ENCODE peak calls at places on chromosomes 6 and 20, in six cellular contexts. P, T, X, O, Z and N are unnamed samples. For H3K4me1, the result is how much of the 10 kb centered on the place peaks cover.

GRCh38 chr6:84462697-84463096 is 235.3 kb upstream of the CEP162 start:
- DNase-seq in P (no peak), T (no peak), X (no peak), O (no peak), Z (no peak), N (no peak)

GRCh38 chr20:41249781-41250281 is 67.7 kb downstream of the ZHX3 start:
- DNase-seq in P (no peak), T (no peak), X (peak), O (peak), Z (no peak), N (no peak)

GRCh38 chr6:138031850-138032249 is 75.4 kb downstream of the PERP start:
- DNase-seq in P (no peak), T (no peak), X (no peak), O (peak), Z (no peak), N (no peak)

GRCh38 chr20:50395258-50395729 is 114.9 kb upstream of the PTPN1 start:
- DNase-seq in P (peak), T (peak), X (no peak), O (no peak), Z (no peak), N (no peak)

GRCh38 chr20:11255455-11255854 is 581.7 kb upstream of the JAG1 start:
- DNase-seq in P (no peak), T (no peak), X (no peak), O (no peak), Z (no peak), N (no peak)

GRCh38 chr20:64068381-64069208 is 5.6 kb downstream of the TCEA2 start:
- DNase-seq in P (no peak), T (no peak), X (no peak), O (no peak), Z (no peak), N (no peak)

GRCh38 chr6:126388235-126388634 is 48.3 kb downstream of the CENPW start:
- DNase-seq in P (no peak), T (no peak), X (no peak), O (no peak), Z (no peak), N (no peak)

GRCh38 chr6:42960243-42961019 is at the start of gene GNMT:
- DNase-seq in P (no peak), T (peak), X (no peak), O (peak), Z (peak), N (peak)

GRCh38 chr6:47452899-47453298 is 24.7 kb upstream of the CD2AP start:
- DNase-seq in P (no peak), T (no peak), X (no peak), O (no peak), Z (no peak), N (no peak)

GRCh38 chr20:37295595-37295994 is 6.1 kb downstream of the MANBAL start:
- DNase-seq in P (no peak), T (no peak), X (no peak), O (peak), Z (no peak), N (no peak)

GRCh38 chr6:143023695-143024094 is 37.0 kb upstream of the AIG1 start:
- DNase-seq in P (no peak), T (no peak), X (no peak), O (no peak), Z (no peak), N (no peak)

GRCh38 chr6:162074641-162075040 is 652.9 kb downstream of the PRKN start:
- DNase-seq in P (no peak), T (no peak), X (no peak), O (no peak), Z (no peak), N (no peak)

GRCh38 chr20:32960849-32961731 is 43.1 kb downstream of the SUN5 start:
- DNase-seq in P (no peak), T (no peak), X (no peak), O (no peak), Z (no peak), N (no peak)

GRCh38 chr6:26475823-26476729 is 18.3 kb downstream of the BTN2A1 start:
- DNase-seq in P (no peak), T (no peak), X (no peak), O (no peak), Z (no peak), N (no peak)

GRCh38 chr20:23049201-23049932 is at the start of gene THBD:
- DNase-seq in P (peak), T (peak), X (no peak), O (peak), Z (no peak), N (peak)

GRCh38 chr6:13189710-13190109 is 138.6 kb downstream of the TBC1D7 start:
- DNase-seq in P (no peak), T (no peak), X (no peak), O (no peak), Z (no peak), N (no peak)

GRCh38 chr6:53898026-53898795 is 103.4 kb downstream of the LRRC1 start:
- DNase-seq in P (no peak), T (no peak), X (no peak), O (no peak), Z (no peak), N (no peak)

GRCh38 chr6:15515660-15516375 is 147.0 kb downstream of the DTNBP1 start:
- DNase-seq in P (no peak), T (no peak), X (no peak), O (no peak), Z (no peak), N (peak)

GRCh38 chr6:8090650-8091049 is 11.7 kb downstream of the EEF1E1 start:
- DNase-seq in P (no peak), T (no peak), X (no peak), O (no peak), Z (no peak), N (no peak)

GRCh38 chr20:33612001-33612400 is 50.1 kb upstream of the C20orf144 start:
- DNase-seq in P (no peak), T (no peak), X (no peak), O (no peak), Z (no peak), N (no peak)

GRCh38 chr6:131135244-131136020 is at the start of gene AKAP7:
- DNase-seq in P (peak), T (peak), X (peak), O (peak), Z (peak), N (peak)

GRCh38 chr6:37565267-37566208 is 65.8 kb upstream of the CCDC167 start:
- DNase-seq in P (no peak), T (peak), X (peak), O (no peak), Z (no peak), N (no peak)

GRCh38 chr20:34415079-34415478 is 52.0 kb downstream of the ITCH start:
- DNase-seq in P (no peak), T (no peak), X (no peak), O (no peak), Z (no peak), N (no peak)

GRCh38 chr20:45813489-45813888 is 1.0 kb downstream of the UBE2C start:
- DNase-seq in P (no peak), T (no peak), X (no peak), O (no peak), Z (no peak), N (no peak)

GRCh38 chr6:12637960-12638641 is 78.5 kb upstream of the PHACTR1 start:
- DNase-seq in P (no peak), T (peak), X (peak), O (peak), Z (no peak), N (peak)

GRCh38 chr20:64242003-64242796 is 13.3 kb upstream of the PCMTD2 start:
- DNase-seq in P (no peak), T (no peak), X (no peak), O (no peak), Z (no peak), N (no peak)

GRCh38 chr6:134938896-134939295 is 11.0 kb downstream of the ALDH8A1 start:
- DNase-seq in P (no peak), T (no peak), X (no peak), O (no peak), Z (no peak), N (no peak)

GRCh38 chr20:25499031-25499430 is 86.3 kb downstream of the NINL start:
- DNase-seq in P (no peak), T (no peak), X (no peak), O (no peak), Z (no peak), N (no peak)

GRCh38 chr6:56349196-56349595 is 101.8 kb upstream of the COL21A1 start:
- DNase-seq in P (no peak), T (no peak), X (no peak), O (no peak), Z (no peak), N (no peak)

GRCh38 chr6:131213501-131213990 is 78.3 kb downstream of the AKAP7 start:
- DNase-seq in P (no peak), T (no peak), X (no peak), O (no peak), Z (no peak), N (no peak)

GRCh38 chr6:42403415-42403814 is 48.3 kb downstream of the TRERF1 start:
- DNase-seq in P (no peak), T (peak), X (no peak), O (peak), Z (no peak), N (no peak)

GRCh38 chr20:54167909-54168872 is 5.6 kb downstream of the CYP24A1 start:
- DNase-seq in P (no peak), T (no peak), X (no peak), O (no peak), Z (no peak), N (no peak)

GRCh38 chr20:1392693-1393506 is at the start of gene FKBP1A:
- DNase-seq in P (peak), T (peak), X (no peak), O (peak), Z (peak), N (peak)
- H3K4me1 ChIP-seq in P (under half), T (under half), X (under half), O (under half), Z (under half), N (under half)

GRCh38 chr20:49284818-49285217 is 7.0 kb upstream of the ZNFX1 start:
- DNase-seq in P (no peak), T (no peak), X (no peak), O (no peak), Z (no peak), N (no peak)
- H3K4me3 ChIP-seq in P (no peak), T (no peak), X (peak), O (no peak), Z (no peak), N (no peak)

GRCh38 chr20:19835533-19836222 is 77.6 kb downstream of the RIN2 start:
- DNase-seq in P (no peak), T (no peak), X (no peak), O (no peak), Z (no peak), N (no peak)
- TF ChIP-seq CTCF in P (no peak), T (no peak), X (no peak), O (no peak), Z (no peak), N (no peak)

GRCh38 chr6:43990627-43991619 is 136.3 kb downstream of the MRPL14 start:
- DNase-seq in P (no peak), T (peak), X (no peak), O (no peak), Z (no peak), N (peak)

GRCh38 chr6:43989556-43990248 is 137.6 kb downstream of the MRPL14 start:
- DNase-seq in P (no peak), T (no peak), X (no peak), O (no peak), Z (no peak), N (no peak)

GRCh38 chr6:43992126-43992663 is 135.1 kb downstream of the MRPL14 start:
- DNase-seq in P (no peak), T (no peak), X (no peak), O (no peak), Z (no peak), N (no peak)

GRCh38 chr6:43988801-43989200 is 138.5 kb downstream of the MRPL14 start:
- DNase-seq in P (no peak), T (no peak), X (no peak), O (no peak), Z (no peak), N (no peak)

DNA sequence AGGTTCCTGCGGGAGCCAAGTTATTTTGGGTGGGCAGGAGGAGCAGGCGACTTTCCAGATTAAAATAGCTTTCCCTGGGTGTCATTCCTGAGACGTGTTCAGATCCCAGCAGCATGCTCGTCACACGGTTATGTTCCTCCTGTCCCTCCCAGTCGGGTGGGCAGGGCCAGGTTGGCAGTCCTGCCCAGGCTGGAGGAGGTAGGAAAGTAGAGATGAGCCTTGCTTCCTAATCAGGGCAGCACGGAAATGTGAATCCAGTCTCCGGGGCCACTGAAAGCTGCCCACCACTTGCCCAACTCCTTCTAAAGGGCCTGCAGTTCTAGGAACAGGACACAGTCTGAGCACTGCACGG is 137.0 kb downstream of the MRPL14 start:
- DNase-seq in P (no peak), T (no peak), X (no peak), O (no peak), Z (no peak), N (no peak)
- H3K4me1 ChIP-seq in P (under half), T (under half), X (under half), O (under half), Z (under half), N (under half)

GRCh38 chr6:107047807-107048206 is 19.8 kb downstream of the MTRES1 start:
- DNase-seq in P (no peak), T (no peak), X (no peak), O (no peak), Z (no peak), N (no peak)
- H3K4me3 ChIP-seq in P (no peak), T (no peak), X (no peak), O (no peak), Z (no peak), N (no peak)

GRCh38 chr20:61918548-61918947 is 147.1 kb downstream of the TAF4 start:
- DNase-seq in P (no peak), T (no peak), X (no peak), O (no peak), Z (no peak), N (no peak)
- TF ChIP-seq CTCF in P (no peak), T (no peak), X (peak), O (no peak), Z (no peak), N (no peak)

GRCh38 chr20:51424270-51425041 is 118.1 kb downstream of the NFATC2 start:
- DNase-seq in P (no peak), T (no peak), X (no peak), O (no peak), Z (no peak), N (no peak)
- H3K4me1 ChIP-seq in P (under half), T (under half), X (under half), O (under half), Z (under half), N (under half)

DNA sequence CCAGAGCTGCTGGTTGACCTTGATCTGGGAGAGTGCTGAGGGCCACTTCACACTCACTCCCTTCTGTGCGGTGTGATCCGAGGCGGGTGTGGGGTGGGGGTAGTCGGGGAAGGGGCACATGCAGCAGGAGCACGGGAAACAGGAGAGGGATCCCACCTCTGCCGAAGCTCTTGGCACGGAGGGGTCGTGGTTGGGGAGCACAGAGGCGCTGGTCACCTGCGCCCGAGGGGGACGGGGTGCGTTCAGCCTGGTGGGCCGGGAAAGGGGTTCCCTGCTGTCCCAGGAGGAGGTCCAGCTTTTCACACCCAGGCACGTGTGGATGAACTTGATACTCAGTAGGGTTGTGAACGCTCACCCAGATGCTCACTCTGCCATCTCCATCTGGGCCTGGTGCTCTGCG is 17.3 kb downstream of the SS18L1 start:
- DNase-seq in P (no peak), T (no peak), X (no peak), O (no peak), Z (no peak), N (no peak)
- H3K4me3 ChIP-seq in P (no peak), T (no peak), X (no peak), O (no peak), Z (no peak), N (no peak)

GRCh38 chr6:80464901-80465300 is 358.4 kb downstream of the BCKDHB start:
- DNase-seq in P (no peak), T (no peak), X (no peak), O (no peak), Z (no peak), N (no peak)
- TF ChIP-seq CTCF in P (no peak), T (no peak), X (no peak), O (no peak), Z (no peak), N (no peak)